ENCODE peak calls at places on chromosome 16, in seven cellular contexts. X is tibial artery, N is transverse colon, U is progenitor cell of endocrine pancreas, T is ovary, P is retinal pigment epithelial cell, R is uterus. E is an unnamed sample.

GRCh38 chr16:89687092-89687940 is 827 bp downstream of the CDK10 start:
- DNase-seq in U (peak), R (no peak), P (peak), N (peak), T (no peak), X (no peak), E (no peak)

GRCh38 chr16:86202267-86202666 is 303.3 kb downstream of the IRF8 start:
- DNase-seq in X (no peak), R (no peak), U (no peak), P (no peak), N (no peak), T (no peak), E (no peak)

GRCh38 chr16:9557713-9558112 is 466.3 kb downstream of the HAPSTR1 start:
- DNase-seq in T (no peak), P (no peak), X (no peak), N (no peak), U (no peak), R (no peak), E (no peak)

GRCh38 chr16:71367243-71367976 is 8.9 kb downstream of the CALB2 start:
- DNase-seq in R (no peak), X (no peak), N (peak), T (no peak), U (peak), P (no peak), E (peak)

GRCh38 chr16:24841291-24841690 is 4.5 kb upstream of the SLC5A11 start:
- DNase-seq in N (no peak), T (no peak), R (no peak), U (no peak), P (no peak), X (no peak), E (no peak)

GRCh38 chr16:60107467-60107866 is 1373.4 kb upstream of the GOT2 start:
- DNase-seq in P (no peak), N (no peak), X (no peak), R (no peak), T (no peak), U (no peak), E (no peak)

GRCh38 chr16:67169642-67170167 is 633 bp upstream of the NOL3 start:
- DNase-seq in R (no peak), U (no peak), T (peak), N (peak), X (no peak), P (no peak), E (peak)

GRCh38 chr16:79601092-79601977 is 798 bp upstream of the MAF start:
- DNase-seq in N (peak), T (peak), P (no peak), R (peak), X (peak), U (peak), E (peak)

GRCh38 chr16:87956771-87957279 is 5.6 kb downstream of the BANP start:
- DNase-seq in T (no peak), X (no peak), N (no peak), R (no peak), P (no peak), U (no peak), E (peak)

GRCh38 chr16:48517493-48517892 is 92.5 kb downstream of the N4BP1 start:
- DNase-seq in P (no peak), U (no peak), X (no peak), T (no peak), N (no peak), R (no peak), E (no peak)

GRCh38 chr16:30896203-30896889 is at the start of gene CTF1:
- DNase-seq in X (peak), N (peak), T (peak), U (peak), R (peak), P (peak), E (peak)

GRCh38 chr16:70594569-70594968 is 51.8 kb upstream of the IL34 start:
- DNase-seq in T (peak), R (peak), U (no peak), N (no peak), X (peak), P (no peak), E (no peak)

GRCh38 chr16:70800306-70800705 is 652 bp downstream of the VAC14 start:
- DNase-seq in N (no peak), U (no peak), P (no peak), T (no peak), R (no peak), X (no peak), E (no peak)

GRCh38 chr16:46844771-46845170 is 13.8 kb upstream of the C16orf87 start:
- DNase-seq in T (no peak), R (no peak), N (no peak), X (no peak), P (no peak), U (no peak), E (no peak)

GRCh38 chr16:58196898-58197313 is 1.0 kb downstream of the CSNK2A2 start:
- DNase-seq in U (no peak), T (no peak), X (no peak), R (no peak), P (no peak), N (no peak), E (no peak)

GRCh38 chr16:477287-477686 is 50.2 kb upstream of the CAPN15 start:
- DNase-seq in X (no peak), T (no peak), N (no peak), P (no peak), U (no peak), R (no peak), E (no peak)

GRCh38 chr16:22915003-22915402 is 101.0 kb downstream of the HS3ST2 start:
- DNase-seq in R (no peak), X (no peak), P (no peak), N (no peak), T (no peak), U (no peak), E (no peak)

GRCh38 chr16:88599092-88599733 is 29.0 kb downstream of the ZC3H18 start:
- DNase-seq in R (peak), T (peak), N (peak), U (no peak), P (no peak), X (peak), E (no peak)

GRCh38 chr16:14092579-14092978 is 21.5 kb downstream of the MRTFB start:
- DNase-seq in R (no peak), P (no peak), T (no peak), U (no peak), N (no peak), X (no peak), E (no peak)

GRCh38 chr16:87556941-87557459 is 45.3 kb upstream of the JPH3 start:
- DNase-seq in N (no peak), R (peak), X (no peak), P (no peak), T (peak), U (no peak), E (no peak)

GRCh38 chr16:86718118-86718517 is 139.8 kb downstream of the FOXL1 start:
- DNase-seq in T (no peak), N (no peak), R (no peak), P (no peak), U (no peak), X (no peak), E (no peak)

GRCh38 chr16:52320930-52321439 is 226.0 kb downstream of the TOX3 start:
- DNase-seq in X (no peak), N (no peak), T (no peak), P (no peak), R (no peak), U (no peak), E (no peak)

GRCh38 chr16:48492131-48492530 is 106.9 kb upstream of the SIAH1 start:
- DNase-seq in T (no peak), P (no peak), N (no peak), R (peak), X (no peak), U (no peak), E (no peak)

GRCh38 chr16:67613808-67614207 is 31.1 kb upstream of the CARMIL2 start:
- DNase-seq in P (no peak), U (no peak), X (no peak), N (no peak), R (no peak), T (no peak), E (no peak)

GRCh38 chr16:23374721-23375120 is 72.6 kb downstream of the SCNN1B start:
- DNase-seq in R (no peak), N (peak), U (no peak), T (no peak), P (no peak), X (no peak), E (no peak)

GRCh38 chr16:678858-679807 is 1.1 kb upstream of the STUB1 start:
- DNase-seq in N (peak), X (peak), U (peak), T (peak), R (peak), P (no peak), E (peak)

GRCh38 chr16:48583075-48584065 is 26.6 kb downstream of the N4BP1 start:
- DNase-seq in R (no peak), P (no peak), U (no peak), T (no peak), N (no peak), X (no peak), E (no peak)

GRCh38 chr16:14202697-14203096 is 131.6 kb downstream of the MRTFB start:
- DNase-seq in R (no peak), P (no peak), X (no peak), U (no peak), N (no peak), T (no peak), E (no peak)

GRCh38 chr16:11141409-11142260 is 114.4 kb downstream of the SOCS1 start:
- DNase-seq in U (no peak), T (no peak), P (no peak), N (no peak), R (no peak), X (no peak), E (no peak)

GRCh38 chr16:35154627-35155026 is 1695.2 kb downstream of the TP53TG3F start:
- DNase-seq in T (no peak), R (no peak), P (no peak), X (no peak), N (no peak), U (no peak), E (no peak)

GRCh38 chr16:63623551-63624039 is 1498.3 kb downstream of the CDH11 start:
- DNase-seq in P (no peak), U (no peak), X (no peak), N (no peak), R (no peak), T (no peak), E (no peak)

GRCh38 chr16:73066927-73067670 is 19.2 kb upstream of the ZFHX3 start:
- DNase-seq in R (no peak), N (peak), P (no peak), T (no peak), U (no peak), X (no peak), E (no peak)

GRCh38 chr16:23145608-23146007 is 3.6 kb downstream of the USP31 start:
- DNase-seq in X (no peak), U (no peak), N (no peak), P (peak), T (no peak), R (peak), E (no peak)

GRCh38 chr16:72172105-72173034 is at the start of gene PMFBP1:
- DNase-seq in N (peak), X (peak), R (no peak), U (no peak), T (no peak), P (no peak), E (no peak)

GRCh38 chr16:49000594-49000993 is 281.0 kb downstream of the CBLN1 start:
- DNase-seq in R (no peak), T (no peak), N (no peak), U (no peak), X (no peak), P (no peak), E (no peak)

GRCh38 chr16:69818811-69819587 is 56.9 kb downstream of the WWP2 start:
- DNase-seq in P (no peak), R (no peak), T (no peak), X (no peak), N (no peak), U (no peak), E (peak)

GRCh38 chr16:309476-309875 is 26.5 kb downstream of the PDIA2 start:
- DNase-seq in T (no peak), N (no peak), X (no peak), U (no peak), P (no peak), R (no peak), E (no peak)

GRCh38 chr16:69924041-69924775 is 26.9 kb upstream of the CLEC18A start:
- DNase-seq in N (no peak), R (no peak), P (no peak), X (no peak), U (no peak), T (peak), E (no peak)

GRCh38 chr16:86505899-86506864 is 4.1 kb upstream of the FOXF1 start:
- DNase-seq in X (no peak), R (no peak), T (no peak), P (no peak), U (no peak), N (no peak), E (no peak)

GRCh38 chr16:81939164-81940067 is 71.9 kb downstream of the SDR42E1 start:
- DNase-seq in R (no peak), X (no peak), N (no peak), P (no peak), U (no peak), T (no peak), E (no peak)
- TF ChIP-seq CTCF in R (no peak), X (no peak), N (no peak), P (peak), U (no peak), T (no peak), E (no peak)

GRCh38 chr16:3182608-3183444 is 5.2 kb upstream of the OR1F1 start:
- DNase-seq in N (peak), R (no peak), X (no peak), P (no peak), T (no peak), U (no peak), E (peak)
- TF ChIP-seq CTCF in N (peak), R (no peak), X (peak), P (peak), T (no peak), U (no peak), E (no peak)

GRCh38 chr16:5615868-5616642 is 518.5 kb upstream of the EEF2KMT start:
- DNase-seq in U (peak), P (no peak), T (no peak), R (no peak), X (no peak), N (peak), E (peak)
- TF ChIP-seq CTCF in U (peak), P (peak), T (no peak), R (no peak), X (peak), N (peak), E (peak)

DNA sequence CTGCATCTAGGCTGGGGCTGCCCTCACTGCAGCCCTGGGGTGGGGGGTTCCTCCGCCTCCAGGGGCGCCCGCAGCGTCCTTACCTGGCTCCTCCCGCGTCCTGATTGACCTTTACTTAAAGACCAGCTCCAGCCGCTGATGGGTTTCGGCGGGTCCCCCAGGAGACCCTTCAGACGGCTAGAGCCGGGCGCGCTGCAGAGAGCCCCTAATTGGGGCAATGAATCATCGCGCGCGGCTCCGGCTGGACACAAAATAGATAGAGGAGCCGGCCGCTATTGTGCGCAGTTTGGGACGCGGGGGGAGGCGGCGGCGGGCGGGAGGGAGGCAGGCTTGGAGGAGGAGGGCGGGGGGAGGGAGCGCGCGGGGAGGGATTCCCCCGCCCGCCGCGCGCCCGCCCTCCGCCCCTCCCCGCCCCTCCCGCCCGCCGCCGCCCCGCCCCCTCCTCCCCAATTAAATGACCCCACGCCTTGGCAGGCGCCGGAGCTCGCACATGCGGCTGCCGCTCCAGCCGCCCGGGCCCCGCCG is 56.5 kb upstream of the CIBAR2 start:
- DNase-seq in U (no peak), R (peak), P (no peak), T (peak), N (peak), X (peak), E (peak)
- TF ChIP-seq CTCF in U (no peak), R (no peak), P (no peak), T (no peak), N (no peak), X (no peak), E (no peak)

DNA sequence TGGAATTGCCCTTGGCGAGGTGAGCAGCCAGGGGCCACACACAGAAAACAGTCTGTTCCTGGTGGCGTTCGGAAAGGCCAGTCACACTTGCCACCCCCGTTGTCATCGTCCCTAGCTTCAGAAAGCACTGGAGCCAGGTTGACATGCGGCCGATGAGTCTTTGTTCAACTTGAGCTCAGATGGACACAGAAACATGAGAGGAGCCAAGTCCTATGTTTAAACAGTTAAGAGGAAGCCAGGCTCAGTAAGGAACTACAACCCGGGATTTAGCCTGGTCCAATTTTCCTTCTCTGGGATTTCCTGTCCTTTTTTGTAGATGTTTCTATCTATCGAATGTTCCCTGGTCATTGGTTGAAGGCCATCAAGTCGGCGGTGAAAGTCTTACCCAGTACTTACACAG is 19.5 kb downstream of the SALL1 start:
- DNase-seq in U (no peak), X (no peak), N (no peak), P (no peak), R (no peak), T (no peak), E (no peak)
- TF ChIP-seq CTCF in U (no peak), X (no peak), N (no peak), P (no peak), R (no peak), T (no peak), E (no peak)

DNA sequence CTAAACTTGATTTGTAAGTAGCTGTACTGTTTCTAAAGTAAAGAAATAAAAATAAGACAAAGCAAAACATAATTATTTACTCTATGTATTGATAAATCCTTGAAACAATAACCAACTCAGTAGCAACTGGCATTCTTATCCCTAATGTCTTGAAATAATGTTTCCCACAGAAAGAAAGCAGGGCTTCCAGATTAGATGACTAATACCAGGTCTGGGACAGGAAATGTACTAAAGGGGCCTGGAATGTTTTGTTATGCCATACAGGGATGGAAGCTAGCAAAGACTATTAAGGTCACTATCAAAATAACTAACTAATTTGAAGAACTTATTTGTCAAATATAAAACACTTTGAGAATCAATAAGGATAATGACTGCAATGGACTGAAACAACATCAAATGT is 82.1 kb downstream of the CFDP1 start:
- DNase-seq in P (peak), N (no peak), R (no peak), T (no peak), X (no peak), U (no peak), E (no peak)
- TF ChIP-seq CTCF in P (no peak), N (no peak), R (no peak), T (no peak), X (no peak), U (no peak), E (no peak)

GRCh38 chr16:56933266-56933619 is 1.3 kb downstream of the HERPUD1 start:
- DNase-seq in P (no peak), X (no peak), N (no peak), T (no peak), R (no peak), U (no peak), E (no peak)

GRCh38 chr16:56931769-56932587 is at the start of gene HERPUD1:
- DNase-seq in R (peak), T (peak), X (peak), P (peak), U (peak), N (peak), E (peak)

GRCh38 chr16:56931253-56931768 is 631 bp upstream of the HERPUD1 start:
- DNase-seq in U (no peak), T (no peak), N (peak), P (no peak), R (no peak), X (peak), E (no peak)

GRCh38 chr16:56933828-56934598 is 2.1 kb downstream of the HERPUD1 start:
- DNase-seq in P (no peak), X (no peak), N (no peak), T (no peak), U (no peak), R (no peak), E (no peak)

GRCh38 chr16:56932588-56933265 is 785 bp downstream of the HERPUD1 start:
- DNase-seq in X (peak), N (peak), P (peak), U (peak), T (peak), R (peak), E (peak)
- TF ChIP-seq CTCF in X (no peak), N (no peak), P (no peak), U (no peak), T (no peak), R (no peak), E (no peak)

DNA sequence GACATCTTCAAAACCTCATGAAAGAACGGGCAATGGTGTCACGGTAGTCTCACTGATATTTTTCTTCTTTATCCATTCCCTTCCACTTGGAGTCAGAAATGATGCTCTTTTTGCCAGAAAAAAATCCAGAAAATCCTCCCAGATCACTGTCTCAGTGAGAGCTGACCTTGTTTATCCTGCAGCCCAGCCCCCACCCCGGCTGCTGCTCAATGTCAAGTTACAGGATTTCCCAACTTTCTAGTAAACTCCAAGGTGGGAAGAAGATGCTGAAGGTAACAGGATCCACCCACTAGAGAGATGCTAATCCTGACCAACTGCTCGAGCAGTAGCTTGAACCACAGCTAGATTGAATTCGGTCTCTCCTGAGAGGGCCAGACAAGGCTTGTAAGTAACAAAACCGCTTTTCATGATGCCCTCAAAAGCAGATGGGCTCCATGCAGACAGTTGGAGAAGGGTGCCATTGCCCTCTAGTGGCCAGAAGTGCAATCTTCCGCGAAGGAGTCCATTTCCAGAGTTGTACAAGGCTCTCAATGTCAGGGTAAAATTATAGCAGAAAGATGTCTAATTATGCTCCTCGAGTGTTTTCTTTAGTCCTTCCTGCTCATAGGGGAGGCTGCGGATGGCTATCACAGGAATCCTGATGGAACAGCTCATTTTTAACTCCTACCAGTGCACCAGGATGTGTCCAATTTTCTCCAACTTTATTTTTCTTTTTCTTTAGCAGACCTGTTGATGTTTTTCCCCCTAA is 4.0 kb downstream of the CDH11 start:
- DNase-seq in P (peak), X (peak), N (peak), R (peak), T (peak), U (peak), E (peak)
- TF ChIP-seq CTCF in P (peak), X (peak), N (peak), R (peak), T (peak), U (peak), E (peak)

GRCh38 chr16:28140788-28141618 is 70.8 kb downstream of the XPO6 start:
- DNase-seq in N (peak), R (no peak), X (no peak), P (no peak), U (no peak), T (no peak), E (no peak)
- TF ChIP-seq CTCF in N (no peak), R (no peak), X (no peak), P (no peak), U (no peak), T (no peak), E (no peak)